ENCODE peak calls at places on chromosome 5, in eight cellular contexts. One of them, this sample, is unnamed.
A peak's percentile ranks its signal among the peaks of the same experiment; 100 is the strongest.

GRCh38 chr5:116626272-116626723 is 51.7 kb upstream of the SEMA6A start:
- DNase-seq in cardiac muscle cell: peak; percentile 95
- DNase-seq in mucosa of descending colon: no peak
- DNase-seq in fibroblast of mammary gland: peak; percentile 84
- DNase-seq in esophagus squamous epithelium: no peak
- DNase-seq in AG09309: no peak
- DNase-seq in thoracic aorta: peak; percentile 6
- DNase-seq in choroid plexus epithelial cell: peak; percentile 90
- DNase-seq in this sample: peak; percentile 70

GRCh38 chr5:54807421-54807820 is 178.0 kb downstream of the ESM1 start:
- DNase-seq in cardiac muscle cell: peak; percentile 81
- DNase-seq in mucosa of descending colon: no peak
- DNase-seq in fibroblast of mammary gland: peak; percentile 75
- DNase-seq in esophagus squamous epithelium: no peak
- DNase-seq in AG09309: no peak
- DNase-seq in thoracic aorta: no peak
- DNase-seq in choroid plexus epithelial cell: peak; percentile 80
- DNase-seq in this sample: peak; percentile 68

GRCh38 chr5:139689631-139690384 is 41.7 kb downstream of the CXXC5 start:
- DNase-seq in cardiac muscle cell: peak; percentile 62
- DNase-seq in mucosa of descending colon: no peak
- DNase-seq in fibroblast of mammary gland: no peak
- DNase-seq in esophagus squamous epithelium: no peak
- DNase-seq in AG09309: no peak
- DNase-seq in thoracic aorta: no peak
- DNase-seq in choroid plexus epithelial cell: peak; percentile 65
- DNase-seq in this sample: peak; percentile 49

GRCh38 chr5:143200781-143201398 is 202.6 kb downstream of the NR3C1 start:
- DNase-seq in cardiac muscle cell: peak; percentile 89
- DNase-seq in mucosa of descending colon: no peak
- DNase-seq in fibroblast of mammary gland: peak; percentile 90
- DNase-seq in esophagus squamous epithelium: no peak
- DNase-seq in AG09309: peak; percentile 77
- DNase-seq in thoracic aorta: no peak
- DNase-seq in choroid plexus epithelial cell: peak; percentile 81
- DNase-seq in this sample: peak; percentile 86

GRCh38 chr5:154972476-154973080 is 31.7 kb downstream of the MRPL22 start:
- DNase-seq in cardiac muscle cell: peak; percentile 66
- DNase-seq in mucosa of descending colon: no peak
- DNase-seq in fibroblast of mammary gland: peak; percentile 50
- DNase-seq in esophagus squamous epithelium: no peak
- DNase-seq in AG09309: no peak
- DNase-seq in thoracic aorta: no peak
- DNase-seq in choroid plexus epithelial cell: peak; percentile 73
- DNase-seq in this sample: peak; percentile 46

GRCh38 chr5:23013395-23013994 is 160.4 kb upstream of the CDH12 start:
- DNase-seq in cardiac muscle cell: no peak
- DNase-seq in mucosa of descending colon: no peak
- DNase-seq in fibroblast of mammary gland: peak; percentile 4
- DNase-seq in esophagus squamous epithelium: no peak
- DNase-seq in AG09309: no peak
- DNase-seq in thoracic aorta: no peak
- DNase-seq in choroid plexus epithelial cell: no peak
- DNase-seq in this sample: no peak

GRCh38 chr5:65799857-65800256 is 77.9 kb downstream of the NLN start:
- DNase-seq in cardiac muscle cell: no peak
- DNase-seq in mucosa of descending colon: no peak
- DNase-seq in fibroblast of mammary gland: no peak
- DNase-seq in esophagus squamous epithelium: no peak
- DNase-seq in AG09309: no peak
- DNase-seq in thoracic aorta: no peak
- DNase-seq in choroid plexus epithelial cell: no peak
- DNase-seq in this sample: no peak

GRCh38 chr5:67855523-67855922 is 360.0 kb upstream of the PIK3R1 start:
- DNase-seq in cardiac muscle cell: no peak
- DNase-seq in mucosa of descending colon: no peak
- DNase-seq in fibroblast of mammary gland: no peak
- DNase-seq in esophagus squamous epithelium: no peak
- DNase-seq in AG09309: no peak
- DNase-seq in thoracic aorta: no peak
- DNase-seq in choroid plexus epithelial cell: no peak
- DNase-seq in this sample: no peak

GRCh38 chr5:113133573-113133972 is 157.0 kb downstream of the DCP2 start:
- DNase-seq in cardiac muscle cell: no peak
- DNase-seq in mucosa of descending colon: no peak
- DNase-seq in fibroblast of mammary gland: no peak
- DNase-seq in esophagus squamous epithelium: no peak
- DNase-seq in AG09309: no peak
- DNase-seq in thoracic aorta: no peak
- DNase-seq in choroid plexus epithelial cell: no peak
- DNase-seq in this sample: no peak

GRCh38 chr5:180605554-180606214 is 14.4 kb upstream of the SCGB3A1 start:
- DNase-seq in cardiac muscle cell: peak; percentile 68
- DNase-seq in mucosa of descending colon: peak; percentile 2
- DNase-seq in fibroblast of mammary gland: peak; percentile 63
- DNase-seq in esophagus squamous epithelium: no peak
- DNase-seq in AG09309: peak; percentile 17
- DNase-seq in thoracic aorta: no peak
- DNase-seq in choroid plexus epithelial cell: peak; percentile 79
- DNase-seq in this sample: peak; percentile 64

GRCh38 chr5:120139039-120139438 is 325.1 kb upstream of the PRR16 start:
- DNase-seq in cardiac muscle cell: peak; percentile 98
- DNase-seq in mucosa of descending colon: no peak
- DNase-seq in fibroblast of mammary gland: peak; percentile 99
- DNase-seq in esophagus squamous epithelium: no peak
- DNase-seq in AG09309: peak; percentile 93
- DNase-seq in thoracic aorta: no peak
- DNase-seq in choroid plexus epithelial cell: peak; percentile 98
- DNase-seq in this sample: peak; percentile 100

GRCh38 chr5:178554311-178554710 is 35.9 kb downstream of the COL23A1 start:
- DNase-seq in cardiac muscle cell: no peak
- DNase-seq in mucosa of descending colon: no peak
- DNase-seq in fibroblast of mammary gland: no peak
- DNase-seq in esophagus squamous epithelium: no peak
- DNase-seq in AG09309: no peak
- DNase-seq in thoracic aorta: no peak
- DNase-seq in choroid plexus epithelial cell: no peak
- DNase-seq in this sample: no peak

GRCh38 chr5:9544502-9545300 is 1.2 kb downstream of the SEMA5A start:
- DNase-seq in cardiac muscle cell: peak; percentile 87
- DNase-seq in mucosa of descending colon: peak; percentile 87
- DNase-seq in fibroblast of mammary gland: peak; percentile 78
- DNase-seq in esophagus squamous epithelium: no peak
- DNase-seq in AG09309: no peak
- DNase-seq in thoracic aorta: peak; percentile 19
- DNase-seq in choroid plexus epithelial cell: peak; percentile 89
- DNase-seq in this sample: peak; percentile 87

GRCh38 chr5:43233946-43234345 is 41.9 kb downstream of the NIM1K start:
- DNase-seq in cardiac muscle cell: no peak
- DNase-seq in mucosa of descending colon: no peak
- DNase-seq in fibroblast of mammary gland: no peak
- DNase-seq in esophagus squamous epithelium: no peak
- DNase-seq in AG09309: no peak
- DNase-seq in thoracic aorta: no peak
- DNase-seq in choroid plexus epithelial cell: no peak
- DNase-seq in this sample: no peak

GRCh38 chr5:131521252-131521651 is 113.8 kb downstream of the RAPGEF6 start:
- DNase-seq in cardiac muscle cell: no peak
- DNase-seq in mucosa of descending colon: no peak
- DNase-seq in fibroblast of mammary gland: peak; percentile 53
- DNase-seq in esophagus squamous epithelium: no peak
- DNase-seq in AG09309: no peak
- DNase-seq in thoracic aorta: no peak
- DNase-seq in choroid plexus epithelial cell: peak; percentile 57
- DNase-seq in this sample: no peak

GRCh38 chr5:167633931-167634341 is 657.5 kb upstream of the WWC1 start:
- DNase-seq in cardiac muscle cell: peak; percentile 91
- DNase-seq in mucosa of descending colon: no peak
- DNase-seq in fibroblast of mammary gland: peak; percentile 97
- DNase-seq in esophagus squamous epithelium: no peak
- DNase-seq in AG09309: peak; percentile 96
- DNase-seq in thoracic aorta: no peak
- DNase-seq in choroid plexus epithelial cell: peak; percentile 78
- DNase-seq in this sample: peak; percentile 90

GRCh38 chr5:168674893-168675482 is 95.8 kb upstream of the PANK3 start:
- DNase-seq in cardiac muscle cell: no peak
- DNase-seq in mucosa of descending colon: no peak
- DNase-seq in fibroblast of mammary gland: no peak
- DNase-seq in esophagus squamous epithelium: no peak
- DNase-seq in AG09309: no peak
- DNase-seq in thoracic aorta: no peak
- DNase-seq in choroid plexus epithelial cell: no peak
- DNase-seq in this sample: no peak

GRCh38 chr5:14397717-14398116 is 183.9 kb upstream of the OTULINL start:
- DNase-seq in cardiac muscle cell: peak; percentile 88
- DNase-seq in mucosa of descending colon: no peak
- DNase-seq in fibroblast of mammary gland: peak; percentile 86
- DNase-seq in esophagus squamous epithelium: no peak
- DNase-seq in AG09309: peak; percentile 46
- DNase-seq in thoracic aorta: no peak
- DNase-seq in choroid plexus epithelial cell: peak; percentile 76
- DNase-seq in this sample: peak; percentile 61

GRCh38 chr5:116378007-116378831 is 196.4 kb downstream of the SEMA6A start:
- DNase-seq in cardiac muscle cell: no peak
- DNase-seq in mucosa of descending colon: no peak
- DNase-seq in fibroblast of mammary gland: no peak
- DNase-seq in esophagus squamous epithelium: no peak
- DNase-seq in AG09309: no peak
- DNase-seq in thoracic aorta: no peak
- DNase-seq in choroid plexus epithelial cell: no peak
- DNase-seq in this sample: no peak

GRCh38 chr5:124669956-124670671 is 76.3 kb downstream of the ZNF608 start:
- DNase-seq in cardiac muscle cell: peak; percentile 68
- DNase-seq in mucosa of descending colon: no peak
- DNase-seq in fibroblast of mammary gland: no peak
- DNase-seq in esophagus squamous epithelium: no peak
- DNase-seq in AG09309: no peak
- DNase-seq in thoracic aorta: no peak
- DNase-seq in choroid plexus epithelial cell: peak; percentile 40
- DNase-seq in this sample: peak; percentile 59
- TF ChIP-seq CTCF in cardiac muscle cell: no peak
- TF ChIP-seq CTCF in mucosa of descending colon: no peak
- TF ChIP-seq CTCF in fibroblast of mammary gland: no peak
- TF ChIP-seq CTCF in esophagus squamous epithelium: no peak
- TF ChIP-seq CTCF in AG09309: no peak
- TF ChIP-seq CTCF in thoracic aorta: no peak
- TF ChIP-seq CTCF in choroid plexus epithelial cell: no peak
- TF ChIP-seq CTCF in this sample: no peak

DNA sequence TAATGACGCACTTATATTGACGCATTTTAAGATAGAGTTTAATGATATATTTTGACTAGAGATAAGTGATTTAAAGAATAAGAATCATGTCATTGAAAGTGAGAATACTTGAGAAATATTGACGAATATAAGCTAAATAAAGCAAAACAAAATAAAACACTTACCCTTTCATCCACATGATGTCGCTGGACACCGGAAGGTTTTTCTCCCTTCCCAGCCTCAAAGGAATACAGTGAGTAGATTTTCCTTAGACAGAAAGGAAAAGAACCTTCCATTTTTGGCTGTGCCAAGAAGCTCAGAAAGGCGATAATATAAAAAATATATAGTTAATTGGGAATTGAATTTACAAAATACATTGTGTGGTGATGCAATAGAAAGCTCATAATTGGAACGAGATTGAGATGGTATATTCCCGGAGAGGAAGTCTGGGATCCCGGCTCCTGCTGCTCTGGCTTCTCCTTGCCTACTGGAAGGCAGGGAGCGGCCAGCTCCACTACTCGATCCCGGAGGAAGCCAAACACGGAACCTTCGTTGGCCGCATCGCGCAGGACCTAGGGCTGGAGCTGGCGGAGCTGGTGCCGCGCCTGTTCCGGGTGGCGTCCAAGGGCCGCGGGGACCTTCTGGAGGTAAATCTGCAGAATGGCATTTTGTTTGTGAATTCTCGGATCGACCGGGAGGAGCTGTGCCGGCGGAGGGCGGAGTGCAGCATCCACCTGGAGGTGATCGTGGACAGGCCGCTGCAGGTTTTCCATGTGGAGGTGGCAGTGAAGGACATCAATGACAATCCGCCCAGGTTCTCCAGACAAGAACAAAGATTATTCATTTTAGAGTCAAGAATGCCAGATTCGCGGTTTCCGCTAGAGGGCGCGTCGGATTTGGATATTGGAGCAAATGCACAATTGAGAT is at the start of gene PCDHA5:
- DNase-seq in cardiac muscle cell: peak; percentile 8
- DNase-seq in mucosa of descending colon: no peak
- DNase-seq in fibroblast of mammary gland: peak; percentile 24
- DNase-seq in esophagus squamous epithelium: no peak
- DNase-seq in AG09309: no peak
- DNase-seq in thoracic aorta: no peak
- DNase-seq in choroid plexus epithelial cell: peak; percentile 7
- DNase-seq in this sample: no peak
- H3K4me3 ChIP-seq in cardiac muscle cell: no peak within 1 kb of the TSS
- H3K4me3 ChIP-seq in mucosa of descending colon: no peak within 1 kb of the TSS
- H3K4me3 ChIP-seq in fibroblast of mammary gland: no peak within 1 kb of the TSS
- H3K4me3 ChIP-seq in esophagus squamous epithelium: no peak within 1 kb of the TSS
- H3K4me3 ChIP-seq in AG09309: peak within 1 kb of the TSS; percentile 15
- H3K4me3 ChIP-seq in thoracic aorta: no peak within 1 kb of the TSS
- H3K4me3 ChIP-seq in choroid plexus epithelial cell: no peak within 1 kb of the TSS
- H3K4me3 ChIP-seq in this sample: no peak within 1 kb of the TSS

GRCh38 chr5:138337685-138338410 is at the start of gene FAM53C:
- DNase-seq in cardiac muscle cell: peak; percentile 97
- DNase-seq in mucosa of descending colon: peak; percentile 94
- DNase-seq in fibroblast of mammary gland: peak; percentile 86
- DNase-seq in esophagus squamous epithelium: peak; percentile 58
- DNase-seq in AG09309: peak; percentile 62
- DNase-seq in thoracic aorta: peak; percentile 66
- DNase-seq in choroid plexus epithelial cell: peak; percentile 96
- DNase-seq in this sample: peak; percentile 95
- TF ChIP-seq CTCF in cardiac muscle cell: peak; percentile 2
- TF ChIP-seq CTCF in mucosa of descending colon: no peak
- TF ChIP-seq CTCF in fibroblast of mammary gland: no peak
- TF ChIP-seq CTCF in esophagus squamous epithelium: peak; percentile 21
- TF ChIP-seq CTCF in AG09309: no peak
- TF ChIP-seq CTCF in thoracic aorta: no peak
- TF ChIP-seq CTCF in choroid plexus epithelial cell: no peak
- TF ChIP-seq CTCF in this sample: no peak

DNA sequence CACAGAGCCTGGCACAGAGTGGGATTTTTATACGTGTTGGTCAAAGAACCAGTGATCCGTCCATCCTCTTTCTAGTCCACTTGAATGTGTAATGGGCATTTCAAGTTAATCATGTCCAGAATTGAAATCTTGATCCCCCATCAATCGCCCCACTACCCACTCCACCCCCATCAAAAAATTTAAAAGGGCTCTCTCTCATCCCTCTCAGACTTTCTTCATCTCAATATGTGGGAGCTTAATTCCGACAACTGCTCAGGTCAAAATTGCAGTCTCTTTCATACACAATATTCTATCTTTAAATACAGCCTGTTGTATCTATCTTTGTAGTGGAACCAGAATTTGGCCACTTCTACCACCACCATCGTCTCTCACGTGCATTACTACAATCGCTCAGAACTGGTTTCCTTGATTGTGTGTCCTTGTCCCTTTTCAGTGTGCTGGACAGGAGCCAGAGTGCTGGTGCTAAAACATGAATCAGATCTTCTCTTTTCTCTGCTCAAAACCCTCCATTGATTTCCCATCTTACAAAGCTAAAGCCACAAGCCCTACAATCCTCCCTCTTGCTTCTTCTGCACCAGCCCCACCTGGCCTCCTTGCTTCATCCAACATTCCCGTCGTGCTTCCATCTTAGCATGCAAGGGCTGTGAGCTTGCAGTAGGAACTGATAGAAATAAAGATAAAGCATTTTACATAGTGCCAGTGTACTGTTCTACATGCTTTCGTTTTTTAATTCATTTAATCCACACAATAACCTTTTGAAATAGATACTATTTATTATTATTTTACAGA is 830 bp upstream of the KIF3A start:
- DNase-seq in cardiac muscle cell: no peak
- DNase-seq in mucosa of descending colon: no peak
- DNase-seq in fibroblast of mammary gland: no peak
- DNase-seq in esophagus squamous epithelium: no peak
- DNase-seq in AG09309: no peak
- DNase-seq in thoracic aorta: no peak
- DNase-seq in choroid plexus epithelial cell: no peak
- DNase-seq in this sample: no peak
- H3K4me3 ChIP-seq in cardiac muscle cell: no peak overlapping the region
- H3K4me3 ChIP-seq in mucosa of descending colon: no peak overlapping the region
- H3K4me3 ChIP-seq in fibroblast of mammary gland: peak overlapping the region; percentile 85
- H3K4me3 ChIP-seq in esophagus squamous epithelium: no peak overlapping the region
- H3K4me3 ChIP-seq in AG09309: no peak overlapping the region
- H3K4me3 ChIP-seq in thoracic aorta: peak overlapping the region; percentile 94
- H3K4me3 ChIP-seq in choroid plexus epithelial cell: peak overlapping the region; percentile 97
- H3K4me3 ChIP-seq in this sample: peak overlapping the region; percentile 94